ENCODE peak calls at places on chromosomes 11 and 22, in seven cellular contexts. V is T-helper 9 cell, X is omental fat pad, H is amniotic epithelial cell, G is colonic mucosa, L is fibroblast of lung, T is M059J. F is an unnamed sample.

GRCh38 chr22:22371031-22371541 is 126.5 kb downstream of the VPREB1 start:
- DNase-seq in H (no peak), G (no peak), V (no peak), L (no peak), T (no peak), X (no peak), F (no peak)

GRCh38 chr11:96257972-96258951 is 84.7 kb downstream of the MAML2 start:
- DNase-seq in X (no peak), T (peak; percentile 71), H (peak; percentile 67), L (peak; percentile 58), G (no peak), V (no peak), F (no peak)

GRCh38 chr22:31620756-31621480 is 41.1 kb downstream of the PISD start:
- DNase-seq in G (no peak), V (no peak), L (no peak), T (no peak), X (no peak), H (no peak), F (no peak)

GRCh38 chr11:102254047-102254446 is 63.2 kb upstream of the BIRC3 start:
- DNase-seq in H (no peak), X (no peak), T (peak; percentile 31), L (no peak), G (no peak), V (no peak), F (no peak)

GRCh38 chr11:76782526-76783293 is 446 bp upstream of the TSKU start:
- DNase-seq in G (peak; percentile 93), T (peak; percentile 87), X (no peak), H (peak; percentile 95), L (peak; percentile 97), V (no peak), F (peak; percentile 91)

GRCh38 chr11:17771841-17772401 is 37.3 kb downstream of the KCNC1 start:
- DNase-seq in T (no peak), H (no peak), V (no peak), X (no peak), G (no peak), L (no peak), F (no peak)

GRCh38 chr22:40383905-40384304 is 13.5 kb downstream of the SGSM3 start:
- DNase-seq in T (peak; percentile 76), G (no peak), L (peak; percentile 54), H (peak; percentile 89), X (no peak), V (no peak), F (peak; percentile 57)

GRCh38 chr11:119624102-119624615 is 104.8 kb downstream of the NECTIN1 start:
- DNase-seq in T (no peak), L (no peak), G (no peak), V (no peak), H (no peak), X (no peak), F (no peak)

GRCh38 chr11:134586726-134587125 is 174.7 kb upstream of the B3GAT1 start:
- DNase-seq in V (no peak), X (no peak), L (no peak), G (no peak), T (no peak), H (no peak), F (no peak)

GRCh38 chr22:36569999-36570398 is 41.0 kb upstream of the EIF3D start:
- DNase-seq in G (no peak), X (no peak), T (no peak), H (peak; percentile 16), L (peak; percentile 16), V (no peak), F (no peak)

GRCh38 chr11:70331901-70332300 is 61.4 kb downstream of the PPFIA1 start:
- DNase-seq in L (no peak), T (no peak), X (no peak), G (no peak), H (no peak), V (no peak), F (no peak)

F was measured in stromal cell of bone marrow.